ENCODE peak calls at places on chromosomes 4 and X, in four cellular contexts. One of them, this sample, is unnamed.

GRCh38 chr4:142347241-142347640 is 498.9 kb downstream of the INPP4B start:
- DNase-seq in EL: peak
- DNase-seq in ELF-1: no peak
- DNase-seq in left colon: no peak
- DNase-seq in this sample: peak

GRCh38 chr4:86855572-86855971 is 6.4 kb upstream of the SLC10A6 start:
- DNase-seq in EL: peak
- DNase-seq in ELF-1: peak
- DNase-seq in left colon: no peak
- DNase-seq in this sample: peak

GRCh38 chr4:180197471-180197870 is 2045.7 kb upstream of the TENM3 start:
- DNase-seq in EL: no peak
- DNase-seq in ELF-1: peak
- DNase-seq in left colon: no peak
- DNase-seq in this sample: no peak

GRCh38 chr4:100828986-100829685 is 311.3 kb upstream of the EMCN start:
- DNase-seq in EL: peak
- DNase-seq in ELF-1: no peak
- DNase-seq in left colon: no peak
- DNase-seq in this sample: no peak

GRCh38 chrX:66039916-66040315 is at the start of gene VSIG4:
- DNase-seq in ELF-1: no peak
- DNase-seq in EL: no peak
- DNase-seq in left colon: no peak
- DNase-seq in this sample: no peak

GRCh38 chrX:54825716-54826428 is 18.3 kb downstream of the MAGED2 start:
- DNase-seq in left colon: peak
- DNase-seq in ELF-1: peak
- DNase-seq in EL: no peak
- DNase-seq in this sample: no peak

GRCh38 chrX:15524417-15524816 is 23.8 kb downstream of the BMX start:
- DNase-seq in ELF-1: no peak
- DNase-seq in left colon: no peak
- DNase-seq in EL: peak
- DNase-seq in this sample: peak

GRCh38 chr4:7073526-7074390 is 5.9 kb upstream of the GRPEL1 start:
- DNase-seq in left colon: no peak
- DNase-seq in EL: peak
- DNase-seq in ELF-1: peak
- DNase-seq in this sample: peak

GRCh38 chr4:107279729-107280128 is 243.6 kb upstream of the DKK2 start:
- DNase-seq in left colon: no peak
- DNase-seq in ELF-1: no peak
- DNase-seq in EL: peak
- DNase-seq in this sample: peak

GRCh38 chr4:150209140-150209829 is 131.0 kb downstream of the DCLK2 start:
- DNase-seq in left colon: peak
- DNase-seq in EL: peak
- DNase-seq in ELF-1: peak
- DNase-seq in this sample: peak

GRCh38 chrX:148049441-148049840 is 68.3 kb downstream of the FMR1NB start:
- DNase-seq in EL: peak
- DNase-seq in ELF-1: peak
- DNase-seq in left colon: no peak
- DNase-seq in this sample: no peak

GRCh38 chr4:40445671-40446070 is 110.5 kb downstream of the CHRNA9 start:
- DNase-seq in ELF-1: no peak
- DNase-seq in EL: no peak
- DNase-seq in left colon: no peak
- DNase-seq in this sample: no peak

GRCh38 chr4:3047464-3048286 is 26.7 kb downstream of the HTT-AS start:
- DNase-seq in left colon: peak
- DNase-seq in EL: peak
- DNase-seq in ELF-1: peak
- DNase-seq in this sample: peak

GRCh38 chr4:38523524-38524448 is 140.2 kb upstream of the KLF3 start:
- DNase-seq in left colon: no peak
- DNase-seq in EL: no peak
- DNase-seq in ELF-1: no peak
- DNase-seq in this sample: no peak

GRCh38 chr4:183492791-183493221 is 12.1 kb upstream of the ING2 start:
- DNase-seq in ELF-1: no peak
- DNase-seq in EL: peak
- DNase-seq in left colon: no peak
- DNase-seq in this sample: peak

GRCh38 chr4:168098257-168098717 is 6.0 kb downstream of the ANXA10 start:
- DNase-seq in left colon: no peak
- DNase-seq in EL: peak
- DNase-seq in ELF-1: no peak
- DNase-seq in this sample: peak

GRCh38 chr4:124144302-124144701 is 568.2 kb downstream of the ANKRD50 start:
- DNase-seq in left colon: no peak
- DNase-seq in EL: no peak
- DNase-seq in ELF-1: no peak
- DNase-seq in this sample: no peak

GRCh38 chr4:1512738-1513660 is 106.8 kb upstream of the NKX1-1 start:
- DNase-seq in EL: peak
- DNase-seq in ELF-1: peak
- DNase-seq in left colon: peak
- DNase-seq in this sample: no peak

GRCh38 chr4:143337600-143338287 is 1.1 kb downstream of the GAB1 start:
- DNase-seq in EL: peak
- DNase-seq in left colon: peak
- DNase-seq in ELF-1: peak
- DNase-seq in this sample: peak

This sample was measured in brain microvascular endothelial cell.